ENCODE peak calls at places on chromosomes 2 and 18, in ten cellular contexts. C is thoracic aorta, R is COR-L47, L is HAP-1, G is astrocyte of the spinal cord, O is HTR-8/SVneo, W is ELF-1, F is endodermal cell, E is T-helper 2 cell, H is kidney tubule cell. K is an unnamed sample.

GRCh38 chr2:176491172-176491904 is 222.1 kb downstream of the MTX2 start:
- DNase-seq in C (no peak), R (no peak), L (no peak), G (peak), O (peak), W (peak), F (no peak), E (peak), H (peak), K (peak)

GRCh38 chr2:126655500-126656310 is at the start of gene GYPC:
- DNase-seq in C (peak), R (no peak), L (peak), G (peak), O (peak), W (peak), F (peak), E (peak), H (peak), K (peak)

GRCh38 chr2:46126571-46126970 is 170.6 kb upstream of the EPAS1 start:
- DNase-seq in C (no peak), R (no peak), L (no peak), G (no peak), O (no peak), W (no peak), F (no peak), E (no peak), H (no peak), K (no peak)

GRCh38 chr18:23879544-23879943 is 135.0 kb upstream of the TTC39C start:
- DNase-seq in C (no peak), R (no peak), L (no peak), G (no peak), O (no peak), W (no peak), F (no peak), E (no peak), H (no peak), K (no peak)

GRCh38 chr2:218719457-218719856 is 8.8 kb downstream of the TTLL4 start:
- DNase-seq in C (no peak), R (no peak), L (no peak), G (no peak), O (no peak), W (no peak), F (no peak), E (no peak), H (no peak), K (no peak)

GRCh38 chr2:223887127-223887526 is 49.7 kb upstream of the AP1S3 start:
- DNase-seq in C (no peak), R (no peak), L (no peak), G (peak), O (no peak), W (no peak), F (no peak), E (no peak), H (no peak), K (peak)

GRCh38 chr2:158043181-158043948 is 58.3 kb upstream of the UPP2 start:
- DNase-seq in C (no peak), R (no peak), L (no peak), G (no peak), O (no peak), W (no peak), F (no peak), E (no peak), H (no peak), K (no peak)

GRCh38 chr2:18356676-18357075 is 203.8 kb downstream of the RDH14 start:
- DNase-seq in C (no peak), R (no peak), L (no peak), G (peak), O (peak), W (no peak), F (no peak), E (no peak), H (peak), K (peak)

GRCh38 chr2:187873132-187873531 is 318.9 kb upstream of the TFPI start:
- DNase-seq in C (no peak), R (no peak), L (no peak), G (no peak), O (no peak), W (no peak), F (no peak), E (no peak), H (no peak), K (no peak)